ENCODE peak calls at places on chromosomes 2 and 18, in five cellular contexts. C, S, B, N and V are unnamed samples.

GRCh38 chr18:22710628-22711380 is 222.3 kb upstream of the RBBP8 start:
- DNase-seq in C (peak; percentile 72), S (no peak), B (peak; percentile 27), N (peak; percentile 43), V (peak; percentile 74)

GRCh38 chr2:119756837-119757236 is 2.9 kb upstream of the PTPN4 start:
- DNase-seq in C (peak; percentile 89), S (no peak), B (peak; percentile 77), N (no peak), V (peak; percentile 37)

GRCh38 chr18:41744664-41745063 is 210.4 kb upstream of the PIK3C3 start:
- DNase-seq in C (no peak), S (no peak), B (no peak), N (no peak), V (no peak)

GRCh38 chr2:170717599-170717963 is 2.4 kb downstream of the SP5 start:
- DNase-seq in C (no peak), S (no peak), B (no peak), N (no peak), V (no peak)

GRCh38 chr2:237558918-237559645 is 7.3 kb upstream of the PRLH start:
- DNase-seq in C (peak; percentile 63), S (peak; percentile 32), B (peak; percentile 41), N (no peak), V (peak; percentile 45)

GRCh38 chr2:66733361-66733760 is 298.4 kb downstream of the MEIS1 start:
- DNase-seq in C (no peak), S (no peak), B (no peak), N (no peak), V (no peak)

GRCh38 chr2:28217042-28217740 is 175.5 kb upstream of the FOSL2 start:
- DNase-seq in C (peak; percentile 46), S (no peak), B (no peak), N (no peak), V (no peak)

GRCh38 chr18:41378628-41379027 is 576.4 kb upstream of the PIK3C3 start:
- DNase-seq in C (peak; percentile 58), S (peak; percentile 44), B (no peak), N (peak; percentile 2), V (peak; percentile 39)

GRCh38 chr2:112487444-112487961 is 5.5 kb downstream of the TTL start:
- DNase-seq in C (no peak), S (no peak), B (no peak), N (no peak), V (no peak)

GRCh38 chr2:147204102-147204501 is 640.7 kb upstream of the ACVR2A start:
- DNase-seq in C (peak; percentile 46), S (no peak), B (no peak), N (no peak), V (no peak)

GRCh38 chr2:3780477-3781402 is 77.4 kb downstream of the DCDC2C start:
- DNase-seq in C (peak; percentile 11), S (no peak), B (peak; percentile 60), N (peak; percentile 54), V (peak; percentile 74)

GRCh38 chr2:8441986-8442385 is 239.9 kb upstream of the ID2 start:
- DNase-seq in C (no peak), S (no peak), B (no peak), N (no peak), V (no peak)

GRCh38 chr18:14964002-14964401 is 216.0 kb downstream of the ANKRD30B start:
- DNase-seq in C (no peak), S (no peak), B (no peak), N (no peak), V (no peak)

GRCh38 chr2:72439892-72440291 is 292.2 kb upstream of the CYP26B1 start:
- DNase-seq in C (no peak), S (no peak), B (no peak), N (no peak), V (no peak)

GRCh38 chr2:10494351-10495066 is 46.4 kb upstream of the ODC1 start:
- DNase-seq in C (no peak), S (no peak), B (no peak), N (no peak), V (no peak)

GRCh38 chr2:109400102-109400501 is 213.7 kb downstream of the SEPTIN10 start:
- DNase-seq in C (no peak), S (no peak), B (no peak), N (no peak), V (no peak)

GRCh38 chr2:238643400-238643907 is 204.4 kb upstream of the TWIST2 start:
- DNase-seq in C (no peak), S (no peak), B (no peak), N (no peak), V (no peak)

GRCh38 chr2:129903586-129904425 is 75.7 kb upstream of the RAB6C start:
- DNase-seq in C (no peak), S (no peak), B (no peak), N (no peak), V (no peak)

GRCh38 chr2:240326246-240326645 is 109.2 kb upstream of the GPC1 start:
- DNase-seq in C (peak; percentile 44), S (no peak), B (no peak), N (no peak), V (no peak)

GRCh38 chr2:176471949-176472348 is 202.7 kb downstream of the MTX2 start:
- DNase-seq in C (no peak), S (no peak), B (no peak), N (no peak), V (no peak)

GRCh38 chr18:61850756-61851155 is 42.1 kb downstream of the RNF152 start:
- DNase-seq in C (peak; percentile 42), S (no peak), B (no peak), N (no peak), V (no peak)

GRCh38 chr18:61854578-61854977 is 38.2 kb downstream of the RNF152 start:
- DNase-seq in C (peak; percentile 82), S (peak; percentile 33), B (no peak), N (no peak), V (no peak)

GRCh38 chr18:61852496-61852895 is 40.3 kb downstream of the RNF152 start:
- DNase-seq in C (peak; percentile 89), S (no peak), B (no peak), N (no peak), V (no peak)

GRCh38 chr18:61851279-61851678 is 41.5 kb downstream of the RNF152 start:
- DNase-seq in C (no peak), S (no peak), B (no peak), N (no peak), V (no peak)

DNA sequence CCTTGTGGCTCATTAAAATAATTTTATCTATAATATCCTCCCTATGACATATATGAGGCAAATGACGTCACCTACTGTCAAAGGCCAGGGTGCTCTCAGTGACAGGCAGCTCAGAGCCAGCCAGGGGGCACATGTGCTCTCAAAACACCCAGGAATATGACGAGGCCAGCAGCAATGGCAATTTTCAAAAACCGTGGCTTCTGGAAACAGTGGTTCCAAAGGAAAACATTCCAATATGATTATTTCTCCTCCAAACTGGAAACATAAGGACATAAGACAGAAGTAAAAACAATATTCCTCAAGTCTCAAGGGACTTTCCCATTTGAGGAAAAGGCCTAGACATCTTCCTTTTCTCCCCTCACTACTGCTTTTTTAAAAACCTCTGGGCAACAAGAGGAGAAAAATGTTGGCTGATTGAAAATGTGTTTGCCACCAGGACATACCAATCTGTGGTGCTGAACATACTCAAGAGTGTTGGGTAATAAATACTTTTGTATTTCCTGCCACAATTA is 40.8 kb downstream of the RNF152 start:
- DNase-seq in C (no peak), S (no peak), B (no peak), N (no peak), V (no peak)
- TF ChIP-seq CTCF in C (no peak), S (no peak), B (no peak), N (no peak), V (no peak)

DNA sequence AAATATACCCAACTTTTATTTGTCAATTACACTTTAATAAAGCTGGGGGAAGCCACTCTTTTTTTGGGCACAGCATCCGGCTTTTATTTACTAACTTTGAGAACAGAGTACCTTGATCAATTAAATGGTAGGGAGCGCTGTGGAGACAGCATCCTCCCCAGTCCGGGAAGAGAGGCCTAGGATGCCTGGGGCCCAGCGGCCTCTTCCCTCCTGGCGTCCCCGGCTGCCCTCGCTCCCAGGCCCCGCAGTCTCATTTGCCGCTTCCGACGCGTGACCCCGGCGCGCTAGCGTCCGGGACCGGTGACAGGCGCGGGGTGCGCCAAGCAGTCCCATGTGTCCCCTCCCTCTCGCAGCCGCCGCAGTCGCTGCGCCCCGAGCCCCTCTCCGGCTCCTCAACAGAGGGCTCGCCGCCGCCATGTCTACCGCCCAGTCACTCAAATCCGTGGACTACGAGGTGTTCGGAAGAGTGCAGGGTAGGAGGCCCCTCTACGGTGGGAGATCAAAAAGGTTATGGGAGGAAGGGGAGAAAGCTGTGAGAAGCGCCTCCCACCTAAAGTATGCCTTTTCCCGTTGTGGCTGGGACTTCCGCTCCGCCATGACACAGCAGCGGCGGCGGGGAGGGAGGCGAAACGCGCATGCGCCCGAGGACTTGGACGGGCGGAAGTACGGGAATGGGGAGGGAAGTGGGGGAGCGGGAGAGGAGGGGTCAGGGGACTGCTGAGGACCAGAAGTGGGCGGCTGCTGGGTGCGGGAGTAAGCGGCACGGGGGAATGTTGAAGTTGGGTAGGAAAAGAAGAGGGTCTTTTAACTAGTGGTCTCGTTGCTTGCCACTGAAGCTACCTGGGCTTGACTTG is at the start of gene ACYP2:
- DNase-seq in C (peak; percentile 83), S (peak; percentile 91), B (peak; percentile 96), N (peak; percentile 97), V (peak; percentile 98)
- TF ChIP-seq CTCF in C (peak; percentile 50), S (peak; percentile 38), B (no peak), N (no peak), V (peak; percentile 38)

DNA sequence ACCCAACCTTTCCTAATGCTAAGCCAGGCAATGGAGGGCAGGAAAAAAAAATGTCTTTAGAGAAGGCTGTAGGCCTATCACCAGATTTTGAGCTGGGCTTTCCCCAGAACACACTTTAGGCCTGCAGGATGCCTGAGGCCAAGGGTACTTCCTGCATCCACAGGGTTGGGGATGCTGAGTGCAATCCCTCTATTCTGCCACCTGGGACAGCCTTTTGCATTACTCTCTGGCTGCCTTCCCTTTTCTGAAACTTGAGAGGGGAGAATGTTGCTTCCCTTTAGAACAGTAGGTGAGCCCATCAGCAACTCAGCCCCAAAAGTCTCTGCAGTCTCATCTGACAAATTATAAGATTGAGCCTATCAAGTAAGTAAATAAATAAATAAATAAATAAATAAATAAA is 195.2 kb downstream of the SLC8A1 start:
- DNase-seq in C (peak; percentile 29), S (no peak), B (no peak), N (peak; percentile 28), V (no peak)
- TF ChIP-seq CTCF in C (peak; percentile 51), S (peak; percentile 43), B (no peak), N (peak; percentile 28), V (no peak)

GRCh38 chr18:39675916-39676315 is 2110.3 kb upstream of the CELF4 start:
- DNase-seq in C (no peak), S (no peak), B (no peak), N (no peak), V (no peak)
- TF ChIP-seq CTCF in C (no peak), S (no peak), B (no peak), N (no peak), V (no peak)

DNA sequence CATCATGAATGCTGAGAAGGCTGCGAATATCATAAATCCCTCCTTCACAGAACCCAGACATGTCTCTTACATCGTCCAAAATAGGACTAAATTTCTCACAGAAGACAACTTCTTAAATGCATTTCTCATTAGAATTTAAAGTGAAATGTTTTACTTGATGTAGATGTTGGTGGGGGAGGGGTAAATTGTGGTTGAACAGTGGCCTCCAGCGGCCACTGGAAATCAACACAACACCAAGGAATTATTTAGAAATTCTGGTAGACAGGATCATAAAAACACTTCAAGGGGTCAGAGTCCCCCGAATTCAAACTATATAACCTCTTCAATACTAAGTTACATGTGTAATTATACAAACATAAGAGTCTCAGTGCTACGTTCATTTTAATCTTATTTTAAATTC is 135.9 kb downstream of the ABCA12 start:
- DNase-seq in C (peak; percentile 37), S (peak; percentile 6), B (peak; percentile 26), N (peak; percentile 48), V (peak; percentile 81)
- TF ChIP-seq CTCF in C (peak; percentile 33), S (peak; percentile 65), B (peak; percentile 16), N (peak; percentile 65), V (peak; percentile 76)